ENCODE peak calls at places on chromosomes 2 and 18, in six cellular contexts. One of them, this sample, is unnamed.

GRCh38 chr2:81304154-81304830 is 999.7 kb upstream of the LRRTM1 start:
- DNase-seq in WTC11: no peak
- DNase-seq in activated T-helper 1 cell treated with Interleukin-2 at 50 U/mL for 16 hours: no peak
- DNase-seq in effector CD8-positive, alpha-beta T cell: no peak
- DNase-seq in stimulated activated CD4-positive, alpha-beta T cell treated with anti-CD3 and anti-CD28 coated beads, Interleukin-2, amount 100 ng/mL, for 4 hours: no peak
- DNase-seq in hypothalamus: no peak
- DNase-seq in this sample: no peak

GRCh38 chr2:124081154-124081771 is 56.2 kb downstream of the CNTNAP5 start:
- DNase-seq in stimulated activated CD4-positive, alpha-beta T cell treated with anti-CD3 and anti-CD28 coated beads, Interleukin-2, amount 100 ng/mL, for 4 hours: no peak
- DNase-seq in WTC11: no peak
- DNase-seq in activated T-helper 1 cell treated with Interleukin-2 at 50 U/mL for 16 hours: no peak
- DNase-seq in hypothalamus: no peak
- DNase-seq in effector CD8-positive, alpha-beta T cell: no peak
- DNase-seq in this sample: no peak

GRCh38 chr2:169095631-169096105 is 26.3 kb downstream of the DHRS9 start:
- DNase-seq in WTC11: no peak
- DNase-seq in stimulated activated CD4-positive, alpha-beta T cell treated with anti-CD3 and anti-CD28 coated beads, Interleukin-2, amount 100 ng/mL, for 4 hours: no peak
- DNase-seq in effector CD8-positive, alpha-beta T cell: no peak
- DNase-seq in hypothalamus: no peak
- DNase-seq in activated T-helper 1 cell treated with Interleukin-2 at 50 U/mL for 16 hours: no peak
- DNase-seq in this sample: no peak

GRCh38 chr2:187552959-187553681 is 1.1 kb downstream of the TFPI start:
- DNase-seq in effector CD8-positive, alpha-beta T cell: no peak
- DNase-seq in WTC11: no peak
- DNase-seq in activated T-helper 1 cell treated with Interleukin-2 at 50 U/mL for 16 hours: no peak
- DNase-seq in hypothalamus: no peak
- DNase-seq in stimulated activated CD4-positive, alpha-beta T cell treated with anti-CD3 and anti-CD28 coated beads, Interleukin-2, amount 100 ng/mL, for 4 hours: no peak
- DNase-seq in this sample: no peak

GRCh38 chr2:196758474-196759377 is 40.8 kb downstream of the GTF3C3 start:
- DNase-seq in effector CD8-positive, alpha-beta T cell: no peak
- DNase-seq in hypothalamus: no peak
- DNase-seq in stimulated activated CD4-positive, alpha-beta T cell treated with anti-CD3 and anti-CD28 coated beads, Interleukin-2, amount 100 ng/mL, for 4 hours: no peak
- DNase-seq in activated T-helper 1 cell treated with Interleukin-2 at 50 U/mL for 16 hours: no peak
- DNase-seq in WTC11: no peak
- DNase-seq in this sample: no peak

GRCh38 chr2:217165547-217165946 is 305.7 kb upstream of the TNP1 start:
- DNase-seq in effector CD8-positive, alpha-beta T cell: no peak
- DNase-seq in activated T-helper 1 cell treated with Interleukin-2 at 50 U/mL for 16 hours: no peak
- DNase-seq in hypothalamus: no peak
- DNase-seq in WTC11: no peak
- DNase-seq in stimulated activated CD4-positive, alpha-beta T cell treated with anti-CD3 and anti-CD28 coated beads, Interleukin-2, amount 100 ng/mL, for 4 hours: no peak
- DNase-seq in this sample: no peak

GRCh38 chr2:82120648-82121047 is 1816.1 kb upstream of the LRRTM1 start:
- DNase-seq in hypothalamus: no peak
- DNase-seq in WTC11: no peak
- DNase-seq in stimulated activated CD4-positive, alpha-beta T cell treated with anti-CD3 and anti-CD28 coated beads, Interleukin-2, amount 100 ng/mL, for 4 hours: no peak
- DNase-seq in activated T-helper 1 cell treated with Interleukin-2 at 50 U/mL for 16 hours: no peak
- DNase-seq in effector CD8-positive, alpha-beta T cell: no peak
- DNase-seq in this sample: no peak

GRCh38 chr2:196801578-196801977 is 2.1 kb upstream of the GTF3C3 start:
- DNase-seq in effector CD8-positive, alpha-beta T cell: no peak
- DNase-seq in activated T-helper 1 cell treated with Interleukin-2 at 50 U/mL for 16 hours: no peak
- DNase-seq in WTC11: no peak
- DNase-seq in stimulated activated CD4-positive, alpha-beta T cell treated with anti-CD3 and anti-CD28 coated beads, Interleukin-2, amount 100 ng/mL, for 4 hours: no peak
- DNase-seq in hypothalamus: no peak
- DNase-seq in this sample: no peak

GRCh38 chr2:108806362-108806761 is 19.8 kb downstream of the CCDC138 start:
- DNase-seq in hypothalamus: no peak
- DNase-seq in WTC11: no peak
- DNase-seq in stimulated activated CD4-positive, alpha-beta T cell treated with anti-CD3 and anti-CD28 coated beads, Interleukin-2, amount 100 ng/mL, for 4 hours: no peak
- DNase-seq in activated T-helper 1 cell treated with Interleukin-2 at 50 U/mL for 16 hours: no peak
- DNase-seq in effector CD8-positive, alpha-beta T cell: no peak
- DNase-seq in this sample: no peak

GRCh38 chr2:184596819-184597411 is 1.4 kb upstream of the ZNF804A start:
- DNase-seq in WTC11: no peak
- DNase-seq in stimulated activated CD4-positive, alpha-beta T cell treated with anti-CD3 and anti-CD28 coated beads, Interleukin-2, amount 100 ng/mL, for 4 hours: no peak
- DNase-seq in activated T-helper 1 cell treated with Interleukin-2 at 50 U/mL for 16 hours: no peak
- DNase-seq in effector CD8-positive, alpha-beta T cell: no peak
- DNase-seq in hypothalamus: no peak
- DNase-seq in this sample: no peak

GRCh38 chr2:46702537-46702936 is 213.1 kb downstream of the MCFD2 start:
- DNase-seq in activated T-helper 1 cell treated with Interleukin-2 at 50 U/mL for 16 hours: no peak
- DNase-seq in WTC11: no peak
- DNase-seq in effector CD8-positive, alpha-beta T cell: no peak
- DNase-seq in hypothalamus: no peak
- DNase-seq in stimulated activated CD4-positive, alpha-beta T cell treated with anti-CD3 and anti-CD28 coated beads, Interleukin-2, amount 100 ng/mL, for 4 hours: no peak
- DNase-seq in this sample: no peak

GRCh38 chr2:10372195-10372861 is 69.6 kb downstream of the HPCAL1 start:
- DNase-seq in hypothalamus: no peak
- DNase-seq in activated T-helper 1 cell treated with Interleukin-2 at 50 U/mL for 16 hours: no peak
- DNase-seq in effector CD8-positive, alpha-beta T cell: no peak
- DNase-seq in stimulated activated CD4-positive, alpha-beta T cell treated with anti-CD3 and anti-CD28 coated beads, Interleukin-2, amount 100 ng/mL, for 4 hours: no peak
- DNase-seq in WTC11: no peak
- DNase-seq in this sample: no peak

GRCh38 chr2:588041-588645 is 89.1 kb downstream of the TMEM18 start:
- DNase-seq in stimulated activated CD4-positive, alpha-beta T cell treated with anti-CD3 and anti-CD28 coated beads, Interleukin-2, amount 100 ng/mL, for 4 hours: no peak
- DNase-seq in WTC11: no peak
- DNase-seq in hypothalamus: no peak
- DNase-seq in activated T-helper 1 cell treated with Interleukin-2 at 50 U/mL for 16 hours: no peak
- DNase-seq in effector CD8-positive, alpha-beta T cell: no peak
- DNase-seq in this sample: no peak

GRCh38 chr2:134366359-134366758 is 112.5 kb downstream of the MGAT5 start:
- DNase-seq in stimulated activated CD4-positive, alpha-beta T cell treated with anti-CD3 and anti-CD28 coated beads, Interleukin-2, amount 100 ng/mL, for 4 hours: no peak
- DNase-seq in hypothalamus: no peak
- DNase-seq in WTC11: no peak
- DNase-seq in effector CD8-positive, alpha-beta T cell: no peak
- DNase-seq in activated T-helper 1 cell treated with Interleukin-2 at 50 U/mL for 16 hours: no peak
- DNase-seq in this sample: no peak

GRCh38 chr2:49162151-49162550 is 7.8 kb upstream of the FSHR start:
- DNase-seq in hypothalamus: no peak
- DNase-seq in activated T-helper 1 cell treated with Interleukin-2 at 50 U/mL for 16 hours: no peak
- DNase-seq in effector CD8-positive, alpha-beta T cell: no peak
- DNase-seq in WTC11: no peak
- DNase-seq in stimulated activated CD4-positive, alpha-beta T cell treated with anti-CD3 and anti-CD28 coated beads, Interleukin-2, amount 100 ng/mL, for 4 hours: no peak
- DNase-seq in this sample: no peak

GRCh38 chr2:63580651-63581050 is 7.6 kb downstream of the WDPCP start:
- DNase-seq in hypothalamus: no peak
- DNase-seq in effector CD8-positive, alpha-beta T cell: no peak
- DNase-seq in WTC11: no peak
- DNase-seq in stimulated activated CD4-positive, alpha-beta T cell treated with anti-CD3 and anti-CD28 coated beads, Interleukin-2, amount 100 ng/mL, for 4 hours: no peak
- DNase-seq in activated T-helper 1 cell treated with Interleukin-2 at 50 U/mL for 16 hours: no peak
- DNase-seq in this sample: no peak

GRCh38 chr2:63544017-63544627 is 44.2 kb downstream of the WDPCP start:
- DNase-seq in stimulated activated CD4-positive, alpha-beta T cell treated with anti-CD3 and anti-CD28 coated beads, Interleukin-2, amount 100 ng/mL, for 4 hours: no peak
- DNase-seq in effector CD8-positive, alpha-beta T cell: no peak
- DNase-seq in hypothalamus: no peak
- DNase-seq in WTC11: no peak
- DNase-seq in activated T-helper 1 cell treated with Interleukin-2 at 50 U/mL for 16 hours: no peak
- DNase-seq in this sample: no peak

GRCh38 chr2:60659026-60659425 is 97.0 kb upstream of the PAPOLG start:
- DNase-seq in WTC11: no peak
- DNase-seq in effector CD8-positive, alpha-beta T cell: no peak
- DNase-seq in hypothalamus: no peak
- DNase-seq in stimulated activated CD4-positive, alpha-beta T cell treated with anti-CD3 and anti-CD28 coated beads, Interleukin-2, amount 100 ng/mL, for 4 hours: no peak
- DNase-seq in activated T-helper 1 cell treated with Interleukin-2 at 50 U/mL for 16 hours: no peak
- DNase-seq in this sample: no peak

GRCh38 chr2:38551171-38551570 is 51.6 kb downstream of the HNRNPLL start:
- DNase-seq in stimulated activated CD4-positive, alpha-beta T cell treated with anti-CD3 and anti-CD28 coated beads, Interleukin-2, amount 100 ng/mL, for 4 hours: no peak
- DNase-seq in WTC11: no peak
- DNase-seq in activated T-helper 1 cell treated with Interleukin-2 at 50 U/mL for 16 hours: no peak
- DNase-seq in effector CD8-positive, alpha-beta T cell: no peak
- DNase-seq in hypothalamus: no peak
- DNase-seq in this sample: no peak

GRCh38 chr2:86566158-86566827 is 3.0 kb upstream of the CHMP3 start:
- DNase-seq in hypothalamus: no peak
- DNase-seq in effector CD8-positive, alpha-beta T cell: no peak
- DNase-seq in WTC11: no peak
- DNase-seq in activated T-helper 1 cell treated with Interleukin-2 at 50 U/mL for 16 hours: no peak
- DNase-seq in stimulated activated CD4-positive, alpha-beta T cell treated with anti-CD3 and anti-CD28 coated beads, Interleukin-2, amount 100 ng/mL, for 4 hours: no peak
- DNase-seq in this sample: no peak

GRCh38 chr2:196587061-196587460 is 52.5 kb upstream of the CCDC150 start:
- DNase-seq in activated T-helper 1 cell treated with Interleukin-2 at 50 U/mL for 16 hours: no peak
- DNase-seq in hypothalamus: peak; percentile 19
- DNase-seq in WTC11: no peak
- DNase-seq in stimulated activated CD4-positive, alpha-beta T cell treated with anti-CD3 and anti-CD28 coated beads, Interleukin-2, amount 100 ng/mL, for 4 hours: no peak
- DNase-seq in effector CD8-positive, alpha-beta T cell: no peak
- DNase-seq in this sample: no peak

GRCh38 chr2:86333378-86333777 is 4.0 kb downstream of the REEP1 start:
- DNase-seq in hypothalamus: no peak
- DNase-seq in activated T-helper 1 cell treated with Interleukin-2 at 50 U/mL for 16 hours: no peak
- DNase-seq in WTC11: no peak
- DNase-seq in stimulated activated CD4-positive, alpha-beta T cell treated with anti-CD3 and anti-CD28 coated beads, Interleukin-2, amount 100 ng/mL, for 4 hours: no peak
- DNase-seq in effector CD8-positive, alpha-beta T cell: no peak
- DNase-seq in this sample: no peak

GRCh38 chr2:46657042-46657504 is 177.7 kb downstream of the TMEM247 start:
- DNase-seq in effector CD8-positive, alpha-beta T cell: no peak
- DNase-seq in WTC11: no peak
- DNase-seq in activated T-helper 1 cell treated with Interleukin-2 at 50 U/mL for 16 hours: no peak
- DNase-seq in stimulated activated CD4-positive, alpha-beta T cell treated with anti-CD3 and anti-CD28 coated beads, Interleukin-2, amount 100 ng/mL, for 4 hours: no peak
- DNase-seq in hypothalamus: no peak
- DNase-seq in this sample: no peak

GRCh38 chr2:177467646-177468045 is 75.1 kb downstream of the AGPS start:
- DNase-seq in activated T-helper 1 cell treated with Interleukin-2 at 50 U/mL for 16 hours: no peak
- DNase-seq in stimulated activated CD4-positive, alpha-beta T cell treated with anti-CD3 and anti-CD28 coated beads, Interleukin-2, amount 100 ng/mL, for 4 hours: no peak
- DNase-seq in effector CD8-positive, alpha-beta T cell: no peak
- DNase-seq in hypothalamus: no peak
- DNase-seq in WTC11: no peak
- DNase-seq in this sample: no peak

GRCh38 chr2:98912957-98913915 is 22.8 kb downstream of the CRACDL start:
- DNase-seq in effector CD8-positive, alpha-beta T cell: no peak
- DNase-seq in hypothalamus: no peak
- DNase-seq in WTC11: no peak
- DNase-seq in activated T-helper 1 cell treated with Interleukin-2 at 50 U/mL for 16 hours: no peak
- DNase-seq in stimulated activated CD4-positive, alpha-beta T cell treated with anti-CD3 and anti-CD28 coated beads, Interleukin-2, amount 100 ng/mL, for 4 hours: no peak
- DNase-seq in this sample: no peak

GRCh38 chr2:54867457-54867856 is 144.0 kb downstream of the EML6 start:
- DNase-seq in WTC11: no peak
- DNase-seq in stimulated activated CD4-positive, alpha-beta T cell treated with anti-CD3 and anti-CD28 coated beads, Interleukin-2, amount 100 ng/mL, for 4 hours: no peak
- DNase-seq in hypothalamus: no peak
- DNase-seq in activated T-helper 1 cell treated with Interleukin-2 at 50 U/mL for 16 hours: no peak
- DNase-seq in effector CD8-positive, alpha-beta T cell: no peak
- DNase-seq in this sample: no peak

GRCh38 chr18:46226461-46226860 is 122.3 kb downstream of the HAUS1 start:
- DNase-seq in effector CD8-positive, alpha-beta T cell: no peak
- DNase-seq in WTC11: no peak
- DNase-seq in hypothalamus: no peak
- DNase-seq in stimulated activated CD4-positive, alpha-beta T cell treated with anti-CD3 and anti-CD28 coated beads, Interleukin-2, amount 100 ng/mL, for 4 hours: no peak
- DNase-seq in activated T-helper 1 cell treated with Interleukin-2 at 50 U/mL for 16 hours: no peak
- DNase-seq in this sample: no peak

GRCh38 chr2:158066046-158066713 is 35.5 kb upstream of the UPP2 start:
- DNase-seq in effector CD8-positive, alpha-beta T cell: no peak
- DNase-seq in stimulated activated CD4-positive, alpha-beta T cell treated with anti-CD3 and anti-CD28 coated beads, Interleukin-2, amount 100 ng/mL, for 4 hours: no peak
- DNase-seq in WTC11: no peak
- DNase-seq in hypothalamus: no peak
- DNase-seq in activated T-helper 1 cell treated with Interleukin-2 at 50 U/mL for 16 hours: no peak
- DNase-seq in this sample: no peak

GRCh38 chr18:22432672-22433137 is 15.0 kb upstream of the CTAGE1 start:
- DNase-seq in effector CD8-positive, alpha-beta T cell: no peak
- DNase-seq in stimulated activated CD4-positive, alpha-beta T cell treated with anti-CD3 and anti-CD28 coated beads, Interleukin-2, amount 100 ng/mL, for 4 hours: no peak
- DNase-seq in WTC11: no peak
- DNase-seq in activated T-helper 1 cell treated with Interleukin-2 at 50 U/mL for 16 hours: no peak
- DNase-seq in hypothalamus: no peak
- DNase-seq in this sample: no peak

GRCh38 chr2:238860966-238861730 is 13.3 kb downstream of the TWIST2 start:
- DNase-seq in effector CD8-positive, alpha-beta T cell: no peak
- DNase-seq in hypothalamus: no peak
- DNase-seq in stimulated activated CD4-positive, alpha-beta T cell treated with anti-CD3 and anti-CD28 coated beads, Interleukin-2, amount 100 ng/mL, for 4 hours: no peak
- DNase-seq in activated T-helper 1 cell treated with Interleukin-2 at 50 U/mL for 16 hours: no peak
- DNase-seq in WTC11: no peak
- DNase-seq in this sample: no peak

GRCh38 chr2:227154976-227155375 is 9.0 kb downstream of the COL4A4 start:
- DNase-seq in hypothalamus: no peak
- DNase-seq in effector CD8-positive, alpha-beta T cell: no peak
- DNase-seq in stimulated activated CD4-positive, alpha-beta T cell treated with anti-CD3 and anti-CD28 coated beads, Interleukin-2, amount 100 ng/mL, for 4 hours: no peak
- DNase-seq in WTC11: no peak
- DNase-seq in activated T-helper 1 cell treated with Interleukin-2 at 50 U/mL for 16 hours: no peak
- DNase-seq in this sample: no peak

GRCh38 chr2:158138255-158138654 is 36.6 kb downstream of the UPP2 start:
- DNase-seq in stimulated activated CD4-positive, alpha-beta T cell treated with anti-CD3 and anti-CD28 coated beads, Interleukin-2, amount 100 ng/mL, for 4 hours: no peak
- DNase-seq in WTC11: no peak
- DNase-seq in activated T-helper 1 cell treated with Interleukin-2 at 50 U/mL for 16 hours: no peak
- DNase-seq in hypothalamus: no peak
- DNase-seq in effector CD8-positive, alpha-beta T cell: no peak
- DNase-seq in this sample: no peak

GRCh38 chr2:126378176-126378575 is 277.8 kb upstream of the GYPC start:
- DNase-seq in WTC11: no peak
- DNase-seq in effector CD8-positive, alpha-beta T cell: no peak
- DNase-seq in stimulated activated CD4-positive, alpha-beta T cell treated with anti-CD3 and anti-CD28 coated beads, Interleukin-2, amount 100 ng/mL, for 4 hours: no peak
- DNase-seq in hypothalamus: no peak
- DNase-seq in activated T-helper 1 cell treated with Interleukin-2 at 50 U/mL for 16 hours: no peak
- DNase-seq in this sample: no peak

GRCh38 chr2:95323347-95324155 is 26.4 kb downstream of the KCNIP3 start:
- DNase-seq in WTC11: peak; percentile 72
- DNase-seq in effector CD8-positive, alpha-beta T cell: no peak
- DNase-seq in hypothalamus: no peak
- DNase-seq in stimulated activated CD4-positive, alpha-beta T cell treated with anti-CD3 and anti-CD28 coated beads, Interleukin-2, amount 100 ng/mL, for 4 hours: no peak
- DNase-seq in activated T-helper 1 cell treated with Interleukin-2 at 50 U/mL for 16 hours: no peak
- DNase-seq in this sample: no peak

GRCh38 chr2:21561965-21562364 is 438.2 kb downstream of the TDRD15 start:
- DNase-seq in activated T-helper 1 cell treated with Interleukin-2 at 50 U/mL for 16 hours: no peak
- DNase-seq in hypothalamus: no peak
- DNase-seq in effector CD8-positive, alpha-beta T cell: no peak
- DNase-seq in stimulated activated CD4-positive, alpha-beta T cell treated with anti-CD3 and anti-CD28 coated beads, Interleukin-2, amount 100 ng/mL, for 4 hours: no peak
- DNase-seq in WTC11: no peak
- DNase-seq in this sample: no peak

This sample was measured in activated T-cell treated with anti-CD3 and anti-CD28 coated beads, Interleukin-2, amount 50 U/mL, for 4 hours.